ENCODE peak calls at places on chromosomes 6 and 20, in nine cellular contexts. Z is sigmoid colon; A is ovary; B is transverse colon; U is OCI-LY7; T is mesendoderm; I is fibroblast of lung; J is CD8-positive, alpha-beta memory T cell; G is tibial artery. K is an unnamed sample. For H3K4me1 and H3K36me3, the result is how much of the 10 kb centered on the place peaks cover.

GRCh38 chr6:44249082-44249748 is 2.3 kb downstream of the HSP90AB1 start:
- DNase-seq in Z (no peak), A (peak), B (no peak), U (no peak), T (no peak), I (no peak), J (no peak), G (no peak), K (no peak)

GRCh38 chr20:54276577-54277169 is 68.8 kb downstream of the PFDN4 start:
- DNase-seq in Z (no peak), A (no peak), B (no peak), U (no peak), T (no peak), I (no peak), J (no peak), G (no peak), K (no peak)

GRCh38 chr6:12158686-12159415 is 131.3 kb upstream of the EDN1 start:
- DNase-seq in Z (no peak), A (no peak), B (no peak), U (no peak), T (no peak), I (no peak), J (no peak), G (no peak), K (no peak)

GRCh38 chr6:101516553-101516952 is 123.0 kb downstream of the GRIK2 start:
- DNase-seq in Z (no peak), A (no peak), B (no peak), U (no peak), T (no peak), I (no peak), J (no peak), G (no peak), K (no peak)

GRCh38 chr20:57381596-57382503 is 9.3 kb upstream of the RBM38 start:
- DNase-seq in Z (peak), A (peak), B (peak), U (peak), T (peak), I (peak), J (peak), G (peak), K (peak)

GRCh38 chr20:31497838-31498540 is 16.3 kb upstream of the HM13 start:
- DNase-seq in Z (no peak), A (no peak), B (no peak), U (no peak), T (peak), I (peak), J (no peak), G (no peak), K (no peak)

GRCh38 chr6:133919362-133919761 is 30.4 kb downstream of the TCF21 start:
- DNase-seq in Z (no peak), A (no peak), B (no peak), U (no peak), T (no peak), I (no peak), J (no peak), G (no peak), K (no peak)

GRCh38 chr20:51402201-51402600 is 140.3 kb downstream of the NFATC2 start:
- DNase-seq in Z (no peak), A (no peak), B (peak), U (peak), T (no peak), I (peak), J (peak), G (no peak), K (no peak)

GRCh38 chr6:43695078-43695966 is 7.7 kb upstream of the MRPS18A start:
- DNase-seq in Z (no peak), A (no peak), B (peak), U (no peak), T (peak), I (no peak), J (no peak), G (no peak), K (peak)

GRCh38 chr6:25054469-25054868 is 118.7 kb upstream of the RIPOR2 start:
- DNase-seq in Z (no peak), A (no peak), B (no peak), U (no peak), T (no peak), I (peak), J (no peak), G (no peak), K (no peak)

GRCh38 chr6:156852858-156853216 is 75.7 kb downstream of the ARID1B start:
- DNase-seq in Z (no peak), A (no peak), B (no peak), U (no peak), T (peak), I (no peak), J (no peak), G (no peak), K (no peak)

GRCh38 chr6:29678114-29678513 is 2.8 kb downstream of the ZFP57 start:
- DNase-seq in Z (no peak), A (no peak), B (no peak), U (no peak), T (no peak), I (no peak), J (no peak), G (no peak), K (no peak)

GRCh38 chr6:138509371-138509770 is 10.1 kb upstream of the NHSL1 start:
- DNase-seq in Z (peak), A (no peak), B (peak), U (peak), T (peak), I (peak), J (no peak), G (no peak), K (no peak)

GRCh38 chr20:61837200-61837599 is 228.5 kb downstream of the TAF4 start:
- DNase-seq in Z (no peak), A (no peak), B (no peak), U (no peak), T (no peak), I (no peak), J (no peak), G (no peak), K (peak)

GRCh38 chr20:41374568-41374920 is 7.9 kb upstream of the EMILIN3 start:
- DNase-seq in Z (no peak), A (no peak), B (no peak), U (no peak), T (no peak), I (no peak), J (no peak), G (no peak), K (no peak)

GRCh38 chr20:8837396-8837795 is 231.5 kb upstream of the PLCB4 start:
- DNase-seq in Z (no peak), A (no peak), B (no peak), U (no peak), T (peak), I (peak), J (no peak), G (no peak), K (no peak)

GRCh38 chr20:6744171-6744570 is 23.3 kb upstream of the BMP2 start:
- DNase-seq in Z (no peak), A (no peak), B (no peak), U (no peak), T (no peak), I (no peak), J (no peak), G (no peak), K (no peak)

GRCh38 chr6:138722425-138723371 is 50.9 kb upstream of the CCDC28A start:
- DNase-seq in Z (no peak), A (no peak), B (no peak), U (no peak), T (peak), I (peak), J (no peak), G (no peak), K (no peak)

GRCh38 chr6:24595910-24596525 is 50.0 kb downstream of the KIAA0319 start:
- DNase-seq in Z (no peak), A (no peak), B (no peak), U (no peak), T (no peak), I (no peak), J (no peak), G (no peak), K (no peak)

GRCh38 chr6:12369781-12370262 is 79.7 kb downstream of the EDN1 start:
- DNase-seq in Z (no peak), A (no peak), B (no peak), U (peak), T (peak), I (no peak), J (no peak), G (no peak), K (peak)

GRCh38 chr6:17877196-17877889 is 110.1 kb downstream of the KIF13A start:
- DNase-seq in Z (no peak), A (no peak), B (no peak), U (no peak), T (no peak), I (peak), J (no peak), G (no peak), K (no peak)

GRCh38 chr20:38229376-38230252 is 30.9 kb downstream of the KIAA1755 start:
- DNase-seq in Z (peak), A (peak), B (no peak), U (no peak), T (peak), I (no peak), J (no peak), G (no peak), K (no peak)

GRCh38 chr6:109467696-109468095 is 12.1 kb upstream of the MICAL1 start:
- DNase-seq in Z (no peak), A (no peak), B (no peak), U (no peak), T (no peak), I (no peak), J (no peak), G (no peak), K (no peak)

GRCh38 chr6:89487864-89488263 is 54.9 kb downstream of the ANKRD6 start:
- DNase-seq in Z (no peak), A (no peak), B (no peak), U (no peak), T (no peak), I (no peak), J (no peak), G (no peak), K (no peak)

GRCh38 chr6:149459761-149460160 is 25.1 kb downstream of the ZC3H12D start:
- DNase-seq in Z (no peak), A (no peak), B (no peak), U (no peak), T (no peak), I (peak), J (no peak), G (no peak), K (no peak)

GRCh38 chr6:25312703-25313102 is 33.5 kb downstream of the CARMIL1 start:
- DNase-seq in Z (no peak), A (no peak), B (no peak), U (peak), T (peak), I (peak), J (no peak), G (no peak), K (no peak)

GRCh38 chr6:42454428-42454791 is 2.7 kb upstream of the TRERF1 start:
- DNase-seq in Z (no peak), A (peak), B (peak), U (no peak), T (peak), I (peak), J (no peak), G (no peak), K (peak)

DNA sequence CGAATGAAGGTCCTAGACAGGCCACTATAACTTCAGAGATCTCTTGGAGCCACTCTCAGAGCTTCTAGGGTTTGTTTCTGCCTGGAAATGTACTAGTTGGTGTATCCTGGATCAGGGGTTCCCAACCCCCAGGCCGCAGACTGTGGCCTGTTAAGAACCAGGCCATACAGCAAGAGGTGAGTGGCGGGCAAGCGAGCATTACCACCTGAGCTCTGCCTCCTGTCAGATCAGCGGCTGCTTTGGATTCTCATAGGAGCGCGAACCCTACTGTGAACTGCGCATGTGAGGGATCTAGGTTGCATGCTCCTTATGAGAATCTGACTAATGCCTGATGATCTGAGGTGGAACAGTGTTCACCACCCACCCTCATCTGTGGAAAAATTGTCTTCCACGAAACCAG is 2.4 kb downstream of the BRPF3 start:
- DNase-seq in Z (no peak), A (no peak), B (no peak), U (no peak), T (no peak), I (no peak), J (no peak), G (no peak), K (no peak)
- H3K4me1 ChIP-seq in Z (under half), A (under half), B (under half), U (under half), T (under half), I (under half), J (half or more), G (under half), K (under half)

DNA sequence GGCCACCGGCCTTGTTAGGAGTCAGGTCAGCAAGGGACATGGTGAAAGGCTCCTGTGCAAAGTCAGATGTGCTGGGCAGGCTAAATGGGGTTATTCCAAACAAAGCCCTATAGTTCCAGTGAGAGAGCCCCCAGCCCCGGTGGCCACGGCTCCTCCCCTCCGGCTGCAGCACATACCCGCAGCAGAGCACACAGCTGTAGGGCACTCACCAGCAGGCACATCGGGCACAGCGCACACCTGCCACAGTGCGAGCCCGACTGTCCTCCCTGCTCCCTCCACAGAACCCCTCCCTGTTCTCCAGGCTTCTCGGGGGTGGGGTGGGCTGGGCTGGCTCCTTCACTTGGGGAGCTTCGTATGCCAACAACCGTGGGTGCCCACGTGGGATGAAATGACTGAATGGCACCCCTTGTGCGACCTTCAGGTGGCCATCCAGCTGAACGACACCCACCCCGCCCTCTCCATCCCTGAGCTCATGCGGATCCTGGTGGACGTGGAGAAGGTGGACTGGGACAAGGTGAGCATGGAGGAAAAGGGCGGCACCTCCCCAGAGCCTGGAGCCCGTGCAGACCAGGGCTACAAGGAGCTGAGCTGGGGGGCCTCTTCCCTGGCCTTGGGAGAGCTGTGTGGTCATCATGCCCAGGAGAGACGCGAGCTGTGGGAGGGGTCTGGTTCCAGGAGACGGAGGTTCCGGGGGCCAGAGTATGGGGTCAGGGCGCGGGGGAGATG is 30.9 kb downstream of the PYGB start:
- DNase-seq in Z (peak), A (peak), B (peak), U (no peak), T (no peak), I (no peak), J (no peak), G (peak), K (peak)
- H3K36me3 ChIP-seq in Z (half or more), A (under half), B (under half), U (under half), T (under half), I (under half), J (under half), G (half or more), K (under half)

DNA sequence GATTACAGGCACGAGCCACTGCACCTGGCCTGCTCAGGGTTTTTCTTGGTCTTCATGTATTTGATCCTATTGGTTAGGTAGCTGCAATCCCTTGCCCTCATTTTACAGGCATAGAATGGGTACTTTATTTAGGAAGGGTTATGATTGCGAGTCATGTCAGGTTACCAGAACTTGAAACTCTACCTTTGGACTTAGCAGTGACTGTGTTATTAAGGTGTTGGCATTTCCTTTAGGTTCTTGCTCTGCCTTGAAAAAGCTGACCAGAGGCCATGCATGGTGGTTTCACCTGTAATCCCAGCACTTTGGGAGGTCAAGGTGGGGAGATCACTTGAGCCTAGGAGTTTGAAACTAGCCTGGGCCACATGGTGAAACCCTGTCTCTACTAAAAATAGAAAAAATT is 24.5 kb downstream of the JARID2 start:
- DNase-seq in Z (no peak), A (no peak), B (no peak), U (no peak), T (no peak), I (no peak), J (no peak), G (no peak), K (no peak)
- H3K4me1 ChIP-seq in Z (under half), A (under half), B (half or more), U (half or more), T (under half), I (under half), J (under half), G (under half), K (under half)

DNA sequence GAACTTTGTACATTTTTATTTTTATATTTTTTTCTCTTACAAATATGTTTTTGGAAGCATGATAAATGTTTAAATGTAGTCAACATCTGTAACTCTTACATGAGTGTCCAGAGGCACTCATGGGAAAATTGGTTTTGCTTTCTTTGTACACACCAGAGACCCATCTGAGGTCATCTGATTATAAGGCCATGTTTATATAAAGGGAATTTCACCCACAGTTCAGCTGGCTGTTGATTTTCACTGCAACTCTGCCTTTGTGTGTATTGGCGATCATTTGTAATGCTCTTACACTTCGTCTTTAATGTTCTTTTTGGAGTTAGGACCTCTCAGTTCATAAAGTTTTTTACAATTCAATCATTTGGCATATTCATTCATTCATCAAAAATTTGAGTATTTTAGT is 28.1 kb downstream of the RIOK1 start:
- DNase-seq in Z (no peak), A (no peak), B (no peak), U (no peak), T (no peak), I (no peak), J (no peak), G (no peak), K (no peak)
- H3K36me3 ChIP-seq in Z (under half), A (under half), B (under half), U (half or more), T (under half), I (under half), J (under half), G (under half), K (under half)

GRCh38 chr20:13844296-13844695 is 59.5 kb downstream of the NDUFAF5 start:
- DNase-seq in Z (no peak), A (no peak), B (no peak), U (no peak), T (no peak), I (no peak), J (no peak), G (no peak), K (no peak)

GRCh38 chr20:13840093-13840465 is 55.3 kb downstream of the NDUFAF5 start:
- DNase-seq in Z (no peak), A (no peak), B (no peak), U (no peak), T (no peak), I (no peak), J (no peak), G (no peak), K (no peak)

GRCh38 chr20:13838664-13839063 is 53.8 kb downstream of the NDUFAF5 start:
- DNase-seq in Z (peak), A (no peak), B (no peak), U (no peak), T (no peak), I (no peak), J (no peak), G (no peak), K (no peak)

GRCh38 chr20:13841206-13841605 is 56.4 kb downstream of the NDUFAF5 start:
- DNase-seq in Z (no peak), A (no peak), B (no peak), U (no peak), T (no peak), I (no peak), J (no peak), G (no peak), K (no peak)

DNA sequence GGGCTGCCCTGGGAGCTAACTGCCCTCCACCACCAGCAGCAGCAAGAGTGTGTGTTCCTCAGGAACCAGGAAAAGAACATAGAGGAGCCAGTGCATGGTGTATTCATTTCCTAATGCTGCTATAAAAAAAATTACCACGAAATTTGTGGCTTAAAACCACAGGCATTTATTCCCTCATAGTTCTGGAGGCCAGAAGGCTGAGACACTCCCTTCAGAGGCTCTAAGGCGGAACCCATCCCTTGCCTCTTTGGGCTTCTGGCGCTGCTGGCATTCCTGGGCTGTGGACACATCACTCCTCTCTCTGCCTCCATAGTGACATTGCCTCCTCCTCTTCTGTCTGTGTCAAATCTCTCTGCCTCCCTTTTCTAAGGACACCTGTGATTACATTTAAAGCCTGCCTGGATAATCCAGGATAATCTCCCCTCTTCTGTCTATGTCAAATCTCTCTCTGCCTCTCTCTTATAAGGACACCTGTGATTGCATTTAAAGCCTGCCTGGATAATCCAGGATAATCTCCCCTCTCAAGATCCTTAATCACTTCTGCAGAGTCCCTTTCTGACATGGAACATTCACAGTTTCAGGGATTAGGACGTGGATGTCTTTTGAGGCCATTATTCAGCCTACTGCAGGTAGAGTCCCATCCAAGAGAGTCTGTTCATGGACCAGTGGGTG is 54.7 kb downstream of the NDUFAF5 start:
- DNase-seq in Z (no peak), A (no peak), B (no peak), U (no peak), T (no peak), I (peak), J (no peak), G (no peak), K (no peak)
- H3K4me1 ChIP-seq in Z (under half), A (under half), B (under half), U (under half), T (under half), I (under half), J (under half), G (under half), K (under half)

GRCh38 chr6:37441651-37442050 is 8.6 kb downstream of the CMTR1 start:
- DNase-seq in Z (no peak), A (no peak), B (no peak), U (no peak), T (no peak), I (no peak), J (no peak), G (no peak), K (no peak)
- H3K36me3 ChIP-seq in Z (under half), A (under half), B (under half), U (half or more), T (under half), I (under half), J (under half), G (under half), K (under half)

GRCh38 chr6:164068533-164068932 is 654.0 kb downstream of the QKI start:
- DNase-seq in Z (no peak), A (no peak), B (no peak), U (no peak), T (no peak), I (peak), J (no peak), G (no peak), K (no peak)
- H3K4me1 ChIP-seq in Z (under half), A (under half), B (under half), U (under half), T (under half), I (under half), J (under half), G (under half), K (under half)

GRCh38 chr20:47314647-47315338 is 41.7 kb downstream of the ZMYND8 start:
- DNase-seq in Z (peak), A (no peak), B (no peak), U (no peak), T (no peak), I (no peak), J (no peak), G (peak), K (no peak)
- H3K36me3 ChIP-seq in Z (under half), A (under half), B (under half), U (half or more), T (under half), I (under half), J (under half), G (under half), K (under half)

K was measured in left lung.